ENCODE peak calls at places on chromosome 22, in nine cellular contexts. Q is activated CD4-positive, alpha-beta T cell treated with anti-CD3 and anti-CD28 coated beads, Interleukin-2, amount 50 U/mL, for 24 hours; J is astrocyte of the hippocampus; E is kidney; O is NCI-H2171; A is aorta; L is ELF-1; Z is brain microvascular endothelial cell; P is hippocampal formation. I is an unnamed sample.
A peak's percentile ranks its signal among the peaks of the same experiment; 100 is the strongest.

GRCh38 chr22:37454857-37455686 is 27.8 kb upstream of the ELFN2 start:
- DNase-seq in Z (peak; percentile 84), A (no peak), P (no peak), O (no peak), J (peak; percentile 90), Q (no peak), E (no peak), L (peak; percentile 42), I (no peak)

GRCh38 chr22:36856121-36856791 is 4.5 kb upstream of the NCF4 start:
- DNase-seq in L (peak; percentile 93), Z (peak; percentile 70), A (peak; percentile 97), E (peak; percentile 94), O (peak; percentile 88), Q (peak; percentile 98), P (peak; percentile 81), J (peak; percentile 92), I (peak; percentile 61)

GRCh38 chr22:43154887-43155536 is 3.7 kb downstream of the TSPO start:
- DNase-seq in A (no peak), Z (no peak), O (no peak), L (no peak), E (peak; percentile 69), P (no peak), J (no peak), Q (no peak), I (no peak)

GRCh38 chr22:37223965-37224551 is 11.8 kb upstream of the SSTR3 start:
- DNase-seq in P (no peak), E (no peak), J (no peak), A (no peak), Z (no peak), O (no peak), Q (no peak), L (no peak), I (no peak)

GRCh38 chr22:30481711-30482110 is 9.9 kb upstream of the SEC14L3 start:
- DNase-seq in Q (no peak), P (no peak), E (no peak), J (peak; percentile 43), O (no peak), Z (no peak), A (no peak), L (no peak), I (no peak)

GRCh38 chr22:36287881-36288515 is 35.1 kb downstream of the APOL1 start:
- DNase-seq in Z (no peak), E (peak; percentile 77), O (no peak), A (peak; percentile 67), L (no peak), Q (no peak), P (no peak), J (no peak), I (no peak)

GRCh38 chr22:36277482-36278291 is 24.8 kb downstream of the APOL1 start:
- DNase-seq in L (peak; percentile 79), A (peak; percentile 56), P (peak; percentile 48), Z (no peak), J (peak; percentile 75), O (peak; percentile 48), E (no peak), Q (peak; percentile 52), I (no peak)

GRCh38 chr22:49052023-49052538 is 775.6 kb downstream of the BRD1 start:
- DNase-seq in E (peak; percentile 83), Z (no peak), O (no peak), Q (no peak), P (no peak), L (peak; percentile 78), J (peak; percentile 20), A (no peak), I (no peak)

GRCh38 chr22:42889290-42889689 is 32.2 kb upstream of the ARFGAP3 start:
- DNase-seq in Q (no peak), E (no peak), L (no peak), P (peak; percentile 26), J (no peak), O (no peak), Z (no peak), A (no peak), I (no peak)

GRCh38 chr22:25174156-25174887 is 25.3 kb upstream of the CRYBB3 start:
- DNase-seq in E (no peak), J (no peak), Z (no peak), O (no peak), P (no peak), Q (no peak), A (no peak), L (no peak), I (no peak)

GRCh38 chr22:45319319-45319675 is 9.6 kb downstream of the FAM118A start:
- DNase-seq in J (peak; percentile 51), A (no peak), L (no peak), Z (peak; percentile 41), E (no peak), O (no peak), P (no peak), Q (no peak), I (no peak)

GRCh38 chr22:37483594-37484114 is 2.5 kb downstream of the MFNG start:
- DNase-seq in L (no peak), Q (no peak), A (no peak), Z (no peak), O (peak; percentile 34), J (no peak), E (no peak), P (no peak), I (no peak)

GRCh38 chr22:48268771-48269552 is 1506.5 kb downstream of the TBC1D22A start:
- DNase-seq in P (no peak), Z (no peak), O (no peak), J (no peak), A (no peak), E (peak; percentile 49), Q (no peak), L (no peak), I (no peak)

GRCh38 chr22:25495286-25495685 is 69.2 kb upstream of the GRK3 start:
- DNase-seq in Z (no peak), J (peak; percentile 7), Q (no peak), E (no peak), O (no peak), L (no peak), P (no peak), A (no peak), I (no peak)

GRCh38 chr22:37930270-37930951 is 23.0 kb downstream of the C22orf23 start:
- DNase-seq in P (peak; percentile 21), Q (no peak), Z (no peak), J (peak; percentile 48), L (peak; percentile 31), A (no peak), O (no peak), E (peak; percentile 59), I (no peak)

GRCh38 chr22:30649430-30650007 is 13.9 kb downstream of the SLC35E4 start:
- DNase-seq in Q (peak; percentile 66), Z (peak; percentile 63), A (peak; percentile 87), O (no peak), P (no peak), J (peak; percentile 94), L (no peak), E (peak; percentile 89), I (peak; percentile 71)

GRCh38 chr22:45586651-45587405 is 84.1 kb downstream of the FBLN1 start:
- DNase-seq in E (peak; percentile 64), A (no peak), Q (no peak), O (no peak), L (no peak), J (no peak), Z (no peak), P (no peak), I (no peak)

GRCh38 chr22:23076896-23077572 is 6.7 kb downstream of the GNAZ start:
- DNase-seq in L (no peak), O (no peak), P (no peak), J (no peak), Q (no peak), Z (no peak), A (no peak), E (no peak), I (no peak)

GRCh38 chr22:48188211-48188845 is 1425.9 kb downstream of the TBC1D22A start:
- DNase-seq in E (no peak), Q (no peak), O (no peak), L (no peak), A (no peak), J (no peak), Z (no peak), P (no peak), I (no peak)

GRCh38 chr22:27438271-27438980 is 363.1 kb downstream of the MN1 start:
- DNase-seq in Q (no peak), J (peak; percentile 89), A (no peak), O (no peak), E (no peak), P (peak; percentile 24), Z (no peak), L (peak; percentile 46), I (no peak)

GRCh38 chr22:31124290-31124689 is 1.5 kb downstream of the INPP5J start:
- DNase-seq in Z (no peak), P (no peak), Q (no peak), L (no peak), J (no peak), A (peak; percentile 56), O (no peak), E (no peak), I (no peak)

GRCh38 chr22:48838846-48839730 is 988.6 kb downstream of the BRD1 start:
- DNase-seq in L (no peak), P (no peak), E (peak; percentile 60), Z (no peak), O (no peak), J (no peak), Q (no peak), A (peak; percentile 44), I (no peak)

GRCh38 chr22:46056169-46057041 is 79.4 kb upstream of the WNT7B start:
- DNase-seq in L (no peak), J (peak; percentile 80), P (peak; percentile 91), E (peak; percentile 84), A (peak; percentile 80), Z (no peak), O (no peak), Q (no peak), I (peak; percentile 64)

GRCh38 chr22:34851918-34852662 is 213.9 kb upstream of the ISX start:
- DNase-seq in A (no peak), P (no peak), Q (no peak), L (no peak), J (peak; percentile 8), Z (no peak), O (no peak), E (no peak), I (no peak)

GRCh38 chr22:45475063-45475747 is 27.5 kb upstream of the FBLN1 start:
- DNase-seq in O (peak; percentile 96), J (no peak), L (no peak), A (no peak), P (no peak), Q (no peak), Z (no peak), E (no peak), I (no peak)

GRCh38 chr22:32649515-32650200 is 151.8 kb upstream of the TIMP3 start:
- DNase-seq in O (no peak), Z (peak; percentile 18), A (no peak), Q (no peak), P (no peak), E (no peak), L (no peak), J (peak; percentile 60), I (no peak)